ENCODE peak calls at places on chromosomes 2 and 18, in six cellular contexts. G is AG10803, I is NCI-H1092 treated with DMSO at 0.1 percent for 48 hours, L is activated T-cell treated with anti-CD3 and anti-CD28 coated beads for 24 hours, Q is AG09309, R is HFFc6. B is an unnamed sample.
A peak's percentile ranks its signal among the peaks of the same experiment; 100 is the strongest.

GRCh38 chr18:24631238-24632025 is 171.0 kb downstream of the HRH4 start:
- DNase-seq in Q (no peak), I (peak; percentile 83), R (no peak), G (no peak), L (no peak), B (no peak)

GRCh38 chr2:230589497-230590015 is 123.1 kb upstream of the CAB39 start:
- DNase-seq in I (no peak), G (no peak), Q (no peak), R (no peak), L (no peak), B (peak; percentile 83)

GRCh38 chr2:68418855-68419254 is 48.2 kb downstream of the FBXO48 start:
- DNase-seq in G (no peak), I (no peak), Q (no peak), R (no peak), L (no peak), B (no peak)

GRCh38 chr2:102200539-102200938 is 13.7 kb downstream of the IL1RL2 start:
- DNase-seq in I (no peak), G (no peak), Q (no peak), R (no peak), L (no peak), B (no peak)

GRCh38 chr2:112085382-112085730 is 30.3 kb downstream of the TMEM87B start:
- DNase-seq in Q (no peak), L (no peak), R (no peak), G (no peak), I (no peak), B (no peak)

GRCh38 chr2:237309011-237309410 is 105.0 kb downstream of the COL6A3 start:
- DNase-seq in R (no peak), Q (no peak), G (peak; percentile 58), L (no peak), I (no peak), B (no peak)

GRCh38 chr2:82478641-82479040 is 1980.4 kb downstream of the SUCLG1 start:
- DNase-seq in L (no peak), I (no peak), R (no peak), Q (no peak), G (no peak), B (no peak)

GRCh38 chr2:70807102-70807827 is 13.1 kb downstream of the CLEC4F start:
- DNase-seq in Q (no peak), L (no peak), I (peak; percentile 1), R (no peak), G (no peak), B (no peak)

GRCh38 chr2:217666338-217666737 is 336.5 kb downstream of the TNS1 start:
- DNase-seq in R (peak; percentile 21), G (peak; percentile 72), L (no peak), Q (peak; percentile 25), I (no peak), B (no peak)

GRCh38 chr18:53789376-53790247 is 434.9 kb downstream of the MBD2 start:
- DNase-seq in L (no peak), Q (no peak), I (no peak), G (no peak), R (no peak), B (no peak)

GRCh38 chr2:216292886-216293291 is 79.4 kb downstream of the MARCHF4 start:
- DNase-seq in L (no peak), Q (no peak), R (no peak), G (peak; percentile 69), I (no peak), B (no peak)

GRCh38 chr18:37964885-37965571 is 399.4 kb upstream of the CELF4 start:
- DNase-seq in R (no peak), Q (no peak), I (no peak), L (no peak), G (no peak), B (no peak)

GRCh38 chr2:160752475-160753330 is 259.1 kb upstream of the RBMS1 start:
- DNase-seq in R (peak; percentile 39), I (no peak), Q (no peak), L (no peak), G (peak; percentile 20), B (no peak)

GRCh38 chr2:161430416-161430815 is 14.3 kb downstream of the TBR1 start:
- DNase-seq in Q (no peak), G (no peak), R (no peak), I (no peak), L (no peak), B (no peak)

GRCh38 chr2:67159929-67160328 is 237.2 kb upstream of the ETAA1 start:
- DNase-seq in I (no peak), R (peak; percentile 66), L (no peak), G (no peak), Q (no peak), B (no peak)

GRCh38 chr2:163573652-163574051 is 162.2 kb downstream of the FIGN start:
- DNase-seq in L (no peak), G (no peak), R (no peak), Q (no peak), I (no peak), B (no peak)

GRCh38 chr2:111982822-111983221 is 72.2 kb upstream of the TMEM87B start:
- DNase-seq in R (no peak), L (no peak), Q (no peak), G (no peak), I (no peak), B (peak; percentile 17)

GRCh38 chr2:45743531-45744391 is 92.3 kb downstream of the PRKCE start:
- DNase-seq in L (no peak), Q (no peak), G (peak; percentile 77), I (no peak), R (peak; percentile 45), B (no peak)

B was measured in GM06990.